ENCODE peak calls at places on chromosome 5, in ten cellular contexts. One of them, this sample, is unnamed.

GRCh38 chr5:95238560-95239325 is 46.2 kb downstream of the MCTP1 start:
- DNase-seq in heart left ventricle: no peak
- DNase-seq in HTR-8/SVneo: peak
- DNase-seq in globus pallidus: no peak
- DNase-seq in A549: peak
- DNase-seq in IMR-90: peak
- DNase-seq in GM12878: no peak
- DNase-seq in EH: peak
- DNase-seq in left cardiac atrium: no peak
- DNase-seq in transverse colon: no peak
- DNase-seq in this sample: peak

GRCh38 chr5:122500245-122501086 is 188.4 kb downstream of the SNCAIP start:
- DNase-seq in heart left ventricle: peak
- DNase-seq in HTR-8/SVneo: peak
- DNase-seq in globus pallidus: peak
- DNase-seq in A549: peak
- DNase-seq in IMR-90: peak
- DNase-seq in GM12878: no peak
- DNase-seq in EH: peak
- DNase-seq in left cardiac atrium: no peak
- DNase-seq in transverse colon: no peak
- DNase-seq in this sample: peak

GRCh38 chr5:146906803-146907202 is 28.2 kb upstream of the PPP2R2B start:
- DNase-seq in heart left ventricle: no peak
- DNase-seq in HTR-8/SVneo: no peak
- DNase-seq in globus pallidus: no peak
- DNase-seq in A549: peak
- DNase-seq in IMR-90: no peak
- DNase-seq in GM12878: no peak
- DNase-seq in EH: no peak
- DNase-seq in left cardiac atrium: peak
- DNase-seq in transverse colon: no peak
- DNase-seq in this sample: no peak

GRCh38 chr5:180640765-180641565 is 8.4 kb downstream of the FLT4 start:
- DNase-seq in heart left ventricle: no peak
- DNase-seq in HTR-8/SVneo: no peak
- DNase-seq in globus pallidus: no peak
- DNase-seq in A549: no peak
- DNase-seq in IMR-90: no peak
- DNase-seq in GM12878: no peak
- DNase-seq in EH: no peak
- DNase-seq in left cardiac atrium: peak
- DNase-seq in transverse colon: no peak
- DNase-seq in this sample: no peak

GRCh38 chr5:1799110-1799601 is 481 bp downstream of the MRPL36 start:
- DNase-seq in heart left ventricle: no peak
- DNase-seq in HTR-8/SVneo: peak
- DNase-seq in globus pallidus: peak
- DNase-seq in A549: peak
- DNase-seq in IMR-90: peak
- DNase-seq in GM12878: no peak
- DNase-seq in EH: peak
- DNase-seq in left cardiac atrium: no peak
- DNase-seq in transverse colon: peak
- DNase-seq in this sample: no peak

GRCh38 chr5:74352256-74352655 is 288.3 kb downstream of the ENC1 start:
- DNase-seq in heart left ventricle: no peak
- DNase-seq in HTR-8/SVneo: no peak
- DNase-seq in globus pallidus: no peak
- DNase-seq in A549: no peak
- DNase-seq in IMR-90: peak
- DNase-seq in GM12878: no peak
- DNase-seq in EH: peak
- DNase-seq in left cardiac atrium: no peak
- DNase-seq in transverse colon: no peak
- DNase-seq in this sample: no peak

GRCh38 chr5:116738270-116738947 is 163.8 kb upstream of the SEMA6A start:
- DNase-seq in heart left ventricle: peak
- DNase-seq in HTR-8/SVneo: no peak
- DNase-seq in globus pallidus: no peak
- DNase-seq in A549: no peak
- DNase-seq in IMR-90: no peak
- DNase-seq in GM12878: no peak
- DNase-seq in EH: no peak
- DNase-seq in left cardiac atrium: peak
- DNase-seq in transverse colon: no peak
- DNase-seq in this sample: peak

GRCh38 chr5:9924614-9925013 is 294.5 kb upstream of the TAS2R1 start:
- DNase-seq in heart left ventricle: no peak
- DNase-seq in HTR-8/SVneo: peak
- DNase-seq in globus pallidus: peak
- DNase-seq in A549: peak
- DNase-seq in IMR-90: peak
- DNase-seq in GM12878: peak
- DNase-seq in EH: peak
- DNase-seq in left cardiac atrium: no peak
- DNase-seq in transverse colon: no peak
- DNase-seq in this sample: no peak

GRCh38 chr5:103258957-103259704 is 568 bp downstream of the MACIR start:
- DNase-seq in heart left ventricle: peak
- DNase-seq in HTR-8/SVneo: peak
- DNase-seq in globus pallidus: peak
- DNase-seq in A549: peak
- DNase-seq in IMR-90: peak
- DNase-seq in GM12878: no peak
- DNase-seq in EH: peak
- DNase-seq in left cardiac atrium: peak
- DNase-seq in transverse colon: peak
- DNase-seq in this sample: peak

GRCh38 chr5:92944903-92945629 is 636.0 kb downstream of the NR2F1-AS1 start:
- DNase-seq in heart left ventricle: no peak
- DNase-seq in HTR-8/SVneo: no peak
- DNase-seq in globus pallidus: peak
- DNase-seq in A549: peak
- DNase-seq in IMR-90: peak
- DNase-seq in GM12878: no peak
- DNase-seq in EH: peak
- DNase-seq in left cardiac atrium: no peak
- DNase-seq in transverse colon: no peak
- DNase-seq in this sample: no peak